ENCODE peak calls at places on chromosomes 11 and 22, in nine cellular contexts. X is A549, Z is astrocyte of the spinal cord, R is GM06990, O is testis, K is upper lobe of right lung, U is fibroblast of pulmonary artery, P is WERI-Rb-1, Q is cardiac fibroblast. M is an unnamed sample.

GRCh38 chr11:33323421-33323820 is 66.2 kb downstream of the HIPK3 start:
- DNase-seq in X (no peak), Z (no peak), R (no peak), O (no peak), K (no peak), U (no peak), P (no peak), Q (no peak), M (no peak)

GRCh38 chr11:85602551-85603218 is 24.5 kb downstream of the DLG2 start:
- DNase-seq in X (no peak), Z (no peak), R (no peak), O (no peak), K (no peak), U (peak), P (no peak), Q (peak), M (no peak)

GRCh38 chr11:46917109-46918086 is 952 bp downstream of the LRP4 start:
- DNase-seq in X (no peak), Z (no peak), R (no peak), O (no peak), K (no peak), U (no peak), P (no peak), Q (no peak), M (peak)

GRCh38 chr22:25878933-25879332 is 136.9 kb downstream of the MYO18B start:
- DNase-seq in X (no peak), Z (no peak), R (no peak), O (no peak), K (no peak), U (no peak), P (no peak), Q (no peak), M (no peak)

GRCh38 chr11:31921066-31921465 is 109.9 kb upstream of the PAX6 start:
- DNase-seq in X (no peak), Z (peak), R (no peak), O (no peak), K (no peak), U (peak), P (no peak), Q (no peak), M (no peak)

GRCh38 chr11:17974246-17974645 is 38.6 kb downstream of the SERGEF start:
- DNase-seq in X (no peak), Z (no peak), R (no peak), O (no peak), K (no peak), U (no peak), P (peak), Q (no peak), M (no peak)

GRCh38 chr11:77821349-77821851 is 456 bp downstream of the AAMDC start:
- DNase-seq in X (peak), Z (peak), R (peak), O (peak), K (peak), U (peak), P (no peak), Q (peak), M (peak)

GRCh38 chr11:4921796-4922195 is 2.3 kb downstream of the OR51G1 start:
- DNase-seq in X (no peak), Z (no peak), R (no peak), O (no peak), K (no peak), U (no peak), P (no peak), Q (no peak), M (no peak)

GRCh38 chr11:7513210-7514098 is at the start of gene PPFIBP2:
- DNase-seq in X (peak), Z (peak), R (peak), O (peak), K (peak), U (peak), P (peak), Q (peak), M (peak)

GRCh38 chr11:117459121-117459978 is 131.7 kb downstream of the CEP164 start:
- DNase-seq in X (no peak), Z (no peak), R (no peak), O (no peak), K (peak), U (no peak), P (no peak), Q (no peak), M (no peak)

GRCh38 chr11:117458275-117459120 is 130.8 kb downstream of the CEP164 start:
- DNase-seq in X (no peak), Z (no peak), R (peak), O (no peak), K (no peak), U (no peak), P (peak), Q (no peak), M (peak)

GRCh38 chr11:117457031-117457785 is 129.6 kb downstream of the CEP164 start:
- DNase-seq in X (no peak), Z (no peak), R (peak), O (no peak), K (peak), U (no peak), P (peak), Q (no peak), M (no peak)

GRCh38 chr11:117456027-117456720 is 128.5 kb downstream of the CEP164 start:
- DNase-seq in X (no peak), Z (no peak), R (peak), O (no peak), K (no peak), U (no peak), P (no peak), Q (no peak), M (peak)

DNA sequence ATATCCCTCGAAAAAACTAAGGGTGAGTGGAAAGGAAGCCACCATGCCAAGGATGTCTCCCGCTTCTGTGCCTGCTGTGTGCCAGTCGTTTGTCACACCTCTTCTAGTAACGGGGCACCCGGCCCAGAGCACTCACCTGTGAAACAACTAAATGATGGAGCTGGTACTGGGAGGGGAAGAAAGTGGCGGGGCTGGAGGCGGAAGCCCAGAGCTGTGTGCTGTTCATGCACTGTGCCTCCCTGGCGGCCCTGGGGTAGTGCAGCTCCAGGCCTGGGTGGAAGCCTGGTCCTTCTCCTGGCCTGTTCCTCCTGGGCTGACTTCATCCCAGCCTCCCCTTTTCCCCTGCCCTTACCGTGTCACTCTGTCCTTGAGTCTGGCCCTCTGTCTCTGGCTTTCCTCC is 130.2 kb downstream of the CEP164 start:
- DNase-seq in X (no peak), Z (no peak), R (no peak), O (no peak), K (peak), U (no peak), P (no peak), Q (no peak), M (no peak)
- TF ChIP-seq CTCF in X (no peak), Z (no peak), R (no peak), O (no peak), K (no peak), U (no peak), P (no peak), Q (no peak), M (no peak)

GRCh38 chr11:62435741-62436485 is 17.1 kb downstream of the SCGB1A1 start:
- DNase-seq in X (no peak), Z (no peak), R (no peak), O (peak), K (no peak), U (peak), P (no peak), Q (no peak), M (no peak)

GRCh38 chr11:62437616-62438015 is 18.8 kb downstream of the SCGB1A1 start:
- DNase-seq in X (no peak), Z (no peak), R (no peak), O (no peak), K (no peak), U (no peak), P (no peak), Q (no peak), M (no peak)

GRCh38 chr11:62438641-62439040 is 19.8 kb downstream of the SCGB1A1 start:
- DNase-seq in X (no peak), Z (no peak), R (no peak), O (no peak), K (no peak), U (no peak), P (no peak), Q (no peak), M (no peak)

GRCh38 chr11:62443390-62444201 is 24.8 kb downstream of the SCGB1A1 start:
- DNase-seq in X (no peak), Z (no peak), R (no peak), O (no peak), K (no peak), U (peak), P (no peak), Q (peak), M (no peak)

DNA sequence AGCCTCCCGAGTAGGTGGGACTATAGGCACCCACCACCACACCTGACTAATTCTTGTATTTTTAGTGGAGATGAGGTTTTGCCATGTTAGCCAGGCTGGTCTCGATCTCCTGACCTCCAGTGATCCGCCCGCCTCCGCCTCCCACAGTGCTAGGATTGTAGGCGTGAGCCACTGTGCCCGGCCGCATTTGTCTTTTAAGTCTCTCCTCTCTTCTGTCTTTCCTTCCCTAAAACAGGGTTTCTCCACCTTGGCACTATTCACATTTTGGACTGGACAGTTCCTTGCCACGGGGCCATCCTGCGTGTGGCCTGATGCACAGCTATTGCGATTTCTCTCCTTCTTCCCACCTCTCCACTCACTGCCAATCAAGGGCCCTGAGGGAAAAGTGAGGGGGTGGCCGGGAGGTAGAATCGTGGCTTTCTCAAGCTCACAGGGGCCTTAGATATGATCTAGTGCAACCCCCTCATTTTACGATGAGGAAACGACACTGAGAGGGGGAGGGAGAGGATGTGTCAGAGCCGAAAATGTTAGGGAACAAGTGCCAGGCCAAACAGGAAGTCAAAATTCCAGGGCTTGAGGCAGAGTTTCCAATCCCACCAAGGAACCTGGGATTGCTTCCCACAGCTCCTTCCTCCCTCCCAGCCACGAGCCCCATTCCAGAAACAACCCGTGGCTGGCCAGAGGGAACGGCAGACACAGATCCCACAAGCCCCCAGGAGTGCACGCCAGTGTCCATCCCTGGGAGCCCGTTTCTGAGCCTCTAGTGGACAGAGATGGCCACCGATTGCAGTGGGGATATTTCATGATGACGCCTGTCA is 21.2 kb downstream of the SCGB1A1 start:
- DNase-seq in X (no peak), Z (no peak), R (no peak), O (no peak), K (no peak), U (peak), P (no peak), Q (peak), M (no peak)
- TF ChIP-seq CTCF in X (no peak), Z (no peak), R (no peak), O (no peak), K (peak), U (no peak), P (no peak), Q (peak), M (no peak)

GRCh38 chr11:70944141-70944540 is 308.2 kb downstream of the SHANK2 start:
- DNase-seq in X (no peak), Z (no peak), R (no peak), O (no peak), K (no peak), U (no peak), P (no peak), Q (no peak), M (no peak)

GRCh38 chr11:70948416-70948815 is 304.0 kb downstream of the SHANK2 start:
- DNase-seq in X (no peak), Z (no peak), R (no peak), O (no peak), K (no peak), U (no peak), P (no peak), Q (no peak), M (no peak)

GRCh38 chr11:70944636-70945035 is 307.7 kb downstream of the SHANK2 start:
- DNase-seq in X (no peak), Z (no peak), R (no peak), O (no peak), K (no peak), U (no peak), P (no peak), Q (no peak), M (no peak)

DNA sequence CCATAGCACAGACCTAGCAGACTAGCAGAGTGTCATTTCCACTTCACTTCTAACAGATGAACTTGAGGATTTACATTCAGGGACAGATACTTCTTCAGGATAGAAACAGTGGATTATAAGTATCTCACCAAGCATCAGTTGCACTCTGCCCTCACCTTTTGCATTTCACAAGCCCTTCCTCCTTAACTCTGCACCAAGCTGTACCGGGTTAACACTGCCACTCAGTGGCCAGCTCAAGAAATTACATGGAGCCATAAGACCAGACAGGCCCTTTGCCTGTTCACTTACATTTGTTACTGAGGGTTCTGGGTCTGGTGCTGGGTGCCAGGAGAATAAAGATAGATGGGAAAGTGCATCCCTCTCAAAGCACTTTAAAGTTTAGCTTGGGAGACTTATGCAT is 309.8 kb downstream of the SHANK2 start:
- DNase-seq in X (peak), Z (no peak), R (no peak), O (peak), K (no peak), U (peak), P (peak), Q (no peak), M (no peak)
- TF ChIP-seq CTCF in X (peak), Z (peak), R (peak), O (peak), K (peak), U (peak), P (peak), Q (peak), M (no peak)

DNA sequence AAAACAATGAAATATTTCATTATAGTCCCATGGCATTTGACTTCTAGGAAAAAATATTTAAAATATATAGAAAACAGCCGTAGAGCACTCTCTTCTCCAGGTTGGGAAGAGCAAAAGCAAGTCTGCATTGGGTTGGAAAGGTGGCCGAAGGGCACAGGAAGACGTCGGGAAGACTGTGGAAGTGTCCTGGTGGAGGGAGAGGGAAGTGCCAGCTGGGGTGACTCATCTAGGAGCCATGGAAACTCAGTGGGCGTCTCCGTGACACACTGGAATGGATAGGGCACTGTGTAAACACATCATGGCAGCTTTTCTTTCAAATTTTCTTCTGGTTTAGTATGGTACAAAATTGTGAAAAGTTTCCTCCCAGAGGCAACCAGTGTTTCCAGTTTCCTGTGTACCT is 12.7 kb downstream of the GTPBP1 start:
- DNase-seq in X (peak), Z (peak), R (no peak), O (no peak), K (peak), U (peak), P (peak), Q (peak), M (no peak)
- TF ChIP-seq CTCF in X (no peak), Z (peak), R (no peak), O (peak), K (peak), U (peak), P (peak), Q (peak), M (no peak)

DNA sequence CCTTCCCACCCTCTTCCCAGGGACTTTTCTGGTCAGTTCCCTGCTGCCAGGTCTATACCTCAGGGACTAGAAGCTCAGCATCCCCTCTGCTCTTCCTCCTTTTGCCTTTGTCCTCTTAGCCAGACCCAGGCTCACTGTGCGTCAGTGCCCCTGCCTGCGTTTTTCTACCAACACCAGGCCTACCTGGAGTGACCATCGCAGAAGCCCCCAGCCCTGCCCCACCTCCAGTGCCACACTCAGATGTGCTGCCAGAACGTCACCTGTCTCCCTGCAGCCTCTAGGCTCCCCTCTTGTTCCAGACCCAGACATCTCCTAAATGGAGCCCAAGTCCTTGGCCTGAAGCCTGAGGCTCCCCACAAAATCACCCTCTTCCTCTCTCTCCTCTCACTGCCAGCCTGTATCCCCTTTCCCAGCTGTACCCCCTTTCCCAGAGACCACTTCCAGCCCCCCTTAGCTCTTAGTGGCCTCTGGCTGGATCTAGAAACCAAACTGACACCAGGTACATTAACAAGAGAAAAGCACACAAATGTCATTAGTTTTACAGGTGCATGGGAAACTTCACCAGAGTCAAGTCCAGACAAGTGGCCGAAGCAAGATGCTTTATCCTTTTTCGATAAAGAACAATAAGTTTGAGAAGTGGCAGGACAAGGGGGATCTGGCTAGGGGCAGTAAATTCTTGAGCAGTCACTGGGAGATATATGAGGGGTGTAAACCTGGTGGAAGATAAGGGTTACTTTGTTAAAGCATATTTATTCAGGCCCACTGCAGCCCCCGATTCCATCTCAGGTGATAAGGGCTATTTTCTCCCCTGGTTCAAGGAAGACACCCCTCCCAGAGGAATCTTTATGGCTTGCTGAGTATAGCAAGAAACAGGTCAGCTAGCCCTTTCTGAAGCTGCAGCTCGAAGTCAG is 61.5 kb downstream of the BCR start:
- DNase-seq in X (no peak), Z (no peak), R (no peak), O (no peak), K (no peak), U (no peak), P (no peak), Q (no peak), M (no peak)
- TF ChIP-seq CTCF in X (no peak), Z (no peak), R (no peak), O (no peak), K (no peak), U (no peak), P (no peak), Q (no peak), M (no peak)

GRCh38 chr11:2151500-2152257 is 9.3 kb downstream of the INS start:
- DNase-seq in X (peak), Z (peak), R (peak), O (peak), K (peak), U (peak), P (peak), Q (peak), M (peak)

GRCh38 chr11:2149471-2150205 is 10.4 kb upstream of the IGF2 start:
- DNase-seq in X (no peak), Z (no peak), R (no peak), O (no peak), K (no peak), U (no peak), P (no peak), Q (no peak), M (no peak)

GRCh38 chr11:2148253-2149000 is 9.2 kb upstream of the IGF2 start:
- DNase-seq in X (no peak), Z (no peak), R (no peak), O (no peak), K (no peak), U (no peak), P (no peak), Q (no peak), M (no peak)

GRCh38 chr11:2147391-2147790 is 8.2 kb upstream of the IGF2 start:
- DNase-seq in X (no peak), Z (no peak), R (no peak), O (no peak), K (no peak), U (no peak), P (no peak), Q (no peak), M (no peak)

GRCh38 chr11:2150206-2150847 is 10.7 kb downstream of the INS start:
- DNase-seq in X (peak), Z (peak), R (no peak), O (no peak), K (no peak), U (peak), P (no peak), Q (peak), M (no peak)
- TF ChIP-seq CTCF in X (peak), Z (peak), R (peak), O (peak), K (no peak), U (peak), P (peak), Q (peak), M (no peak)

GRCh38 chr11:86803136-86803535 is 2.8 kb downstream of the PRSS23 start:
- DNase-seq in X (no peak), Z (no peak), R (no peak), O (no peak), K (no peak), U (no peak), P (no peak), Q (no peak), M (no peak)

GRCh38 chr11:86802146-86802545 is 1.8 kb downstream of the PRSS23 start:
- DNase-seq in X (no peak), Z (no peak), R (no peak), O (no peak), K (no peak), U (peak), P (no peak), Q (no peak), M (no peak)

GRCh38 chr11:86800956-86801264 is 568 bp downstream of the PRSS23 start:
- DNase-seq in X (no peak), Z (no peak), R (no peak), O (no peak), K (no peak), U (peak), P (no peak), Q (no peak), M (no peak)

GRCh38 chr11:86803641-86804040 is 3.3 kb downstream of the PRSS23 start:
- DNase-seq in X (no peak), Z (no peak), R (no peak), O (no peak), K (no peak), U (peak), P (no peak), Q (no peak), M (no peak)

DNA sequence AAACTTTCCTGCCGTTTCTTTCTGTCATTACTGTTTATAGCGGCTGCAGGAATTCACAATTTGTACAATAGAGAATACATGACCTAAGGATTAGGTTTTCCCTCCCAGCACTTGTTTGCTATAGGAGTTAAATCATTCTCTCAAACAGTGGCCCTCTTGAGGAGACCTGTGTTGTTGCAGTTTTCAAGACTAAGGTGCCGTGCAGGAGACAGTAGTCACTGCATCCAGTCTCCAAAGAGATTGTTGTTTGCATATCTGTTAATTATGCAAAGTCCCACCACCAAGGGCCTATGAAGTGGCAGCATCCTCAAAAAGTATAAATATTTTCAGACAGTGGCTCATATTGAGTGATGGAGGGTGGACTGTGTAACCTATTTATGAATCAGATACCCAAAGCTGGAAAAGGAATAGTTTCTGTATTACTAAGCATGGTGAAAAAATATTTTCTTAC is 2.3 kb downstream of the PRSS23 start:
- DNase-seq in X (peak), Z (peak), R (no peak), O (peak), K (no peak), U (peak), P (peak), Q (peak), M (peak)
- TF ChIP-seq CTCF in X (peak), Z (peak), R (peak), O (peak), K (peak), U (peak), P (peak), Q (peak), M (no peak)

M was measured in GM20000.